ENCODE peak calls at places on chromosomes 2 and 18, in four cellular contexts. S is uterus, Y is fibroblast of lung, E is tibial artery. R is an unnamed sample. For H3K9me3 and H3K27me3, the result is how much of the 10 kb centered on the place peaks cover.

GRCh38 chr2:64695656-64696310 is 42.1 kb upstream of the SERTAD2 start:
- DNase-seq in S (no peak), Y (no peak), E (no peak), R (no peak)

GRCh38 chr2:197072533-197072932 is 146.0 kb upstream of the PGAP1 start:
- DNase-seq in S (no peak), Y (peak), E (no peak), R (no peak)

GRCh38 chr2:176652300-176653182 is 383.3 kb downstream of the MTX2 start:
- DNase-seq in S (no peak), Y (peak), E (no peak), R (peak)

GRCh38 chr2:119929537-119929936 is 83.3 kb upstream of the EPB41L5 start:
- DNase-seq in S (no peak), Y (no peak), E (no peak), R (no peak)

GRCh38 chr18:3623769-3624545 is 174.0 kb downstream of the TGIF1 start:
- DNase-seq in S (peak), Y (peak), E (peak), R (peak)

GRCh38 chr2:96340493-96341414 is 5.2 kb downstream of the NCAPH start:
- DNase-seq in S (no peak), Y (no peak), E (no peak), R (no peak)

GRCh38 chr2:236946871-236947270 is 138.8 kb upstream of the COPS8 start:
- DNase-seq in S (no peak), Y (peak), E (no peak), R (no peak)

GRCh38 chr2:172745636-172746035 is 10.0 kb downstream of the RAPGEF4 start:
- DNase-seq in S (no peak), Y (peak), E (no peak), R (no peak)

GRCh38 chr18:50871846-50872245 is 7.1 kb upstream of the ME2 start:
- DNase-seq in S (no peak), Y (no peak), E (no peak), R (no peak)

GRCh38 chr2:72898263-72898906 is 11.2 kb downstream of the SPR start:
- DNase-seq in S (no peak), Y (no peak), E (no peak), R (no peak)

GRCh38 chr18:46770708-46771107 is 13.9 kb upstream of the ST8SIA5 start:
- DNase-seq in S (no peak), Y (no peak), E (no peak), R (no peak)

GRCh38 chr18:75215663-75216062 is 5.1 kb downstream of the TSHZ1 start:
- DNase-seq in S (no peak), Y (no peak), E (no peak), R (no peak)

GRCh38 chr2:12032975-12033374 is 286.5 kb downstream of the LPIN1 start:
- DNase-seq in S (no peak), Y (peak), E (no peak), R (no peak)

GRCh38 chr2:205387350-205388045 is 294.8 kb upstream of the NRP2 start:
- DNase-seq in S (no peak), Y (no peak), E (no peak), R (no peak)

GRCh38 chr2:239593965-239594771 is 193.3 kb upstream of the HDAC4 start:
- DNase-seq in S (peak), Y (no peak), E (peak), R (no peak)

GRCh38 chr18:49849331-49850217 is 36.2 kb upstream of the ACAA2 start:
- DNase-seq in S (no peak), Y (peak), E (no peak), R (no peak)

GRCh38 chr2:171924170-171924942 is 2.1 kb downstream of the HAT1 start:
- DNase-seq in S (no peak), Y (no peak), E (no peak), R (no peak)

GRCh38 chr2:54859997-54860701 is 136.7 kb downstream of the EML6 start:
- DNase-seq in S (no peak), Y (peak), E (no peak), R (no peak)

GRCh38 chr2:98715812-98716451 is 15.0 kb downstream of the MGAT4A start:
- DNase-seq in S (no peak), Y (no peak), E (no peak), R (no peak)

GRCh38 chr18:51668101-51668500 is 470.6 kb upstream of the MEX3C start:
- DNase-seq in S (no peak), Y (peak), E (no peak), R (peak)

GRCh38 chr18:7272268-7273049 is 41.6 kb downstream of the LRRC30 start:
- DNase-seq in S (peak), Y (peak), E (peak), R (peak)

GRCh38 chr2:173472112-173472511 is 117.4 kb downstream of the CDCA7 start:
- DNase-seq in S (no peak), Y (no peak), E (no peak), R (no peak)

GRCh38 chr2:187302619-187303018 is 145.4 kb downstream of the CALCRL start:
- DNase-seq in S (no peak), Y (peak), E (no peak), R (peak)

GRCh38 chr2:42556351-42556890 is 12.0 kb upstream of the MTA3 start:
- DNase-seq in S (no peak), Y (no peak), E (no peak), R (no peak)

GRCh38 chr2:50492452-50492851 is 539.5 kb downstream of the NRXN1 start:
- DNase-seq in S (no peak), Y (peak), E (no peak), R (peak)

GRCh38 chr2:217935901-217936684 is 66.7 kb downstream of the TNS1 start:
- DNase-seq in S (no peak), Y (peak), E (no peak), R (no peak)

GRCh38 chr2:201057089-201057499 is 14.4 kb downstream of the HYCC2 start:
- DNase-seq in S (no peak), Y (peak), E (no peak), R (no peak)

GRCh38 chr2:47819834-47820233 is 36.9 kb downstream of the MSH6 start:
- DNase-seq in S (no peak), Y (peak), E (no peak), R (no peak)

GRCh38 chr2:241029599-241030332 is 31.3 kb downstream of the SNED1 start:
- DNase-seq in S (no peak), Y (no peak), E (no peak), R (no peak)

GRCh38 chr2:62724886-62725711 is 19.6 kb downstream of the EHBP1 start:
- DNase-seq in S (no peak), Y (no peak), E (no peak), R (no peak)

GRCh38 chr2:164514491-164514890 is 106.8 kb downstream of the GRB14 start:
- DNase-seq in S (no peak), Y (no peak), E (no peak), R (no peak)

GRCh38 chr2:236614566-236614965 is 44.9 kb downstream of the ACKR3 start:
- DNase-seq in S (no peak), Y (no peak), E (no peak), R (no peak)

GRCh38 chr2:208015475-208015874 is 9.9 kb downstream of the PLEKHM3 start:
- DNase-seq in S (no peak), Y (no peak), E (no peak), R (no peak)

GRCh38 chr2:4898706-4899105 is 793.5 kb upstream of the SOX11 start:
- DNase-seq in S (no peak), Y (peak), E (no peak), R (no peak)

GRCh38 chr2:156383798-156384197 is 51.3 kb upstream of the NR4A2 start:
- DNase-seq in S (no peak), Y (no peak), E (no peak), R (no peak)

GRCh38 chr2:61419129-61419528 is 51.8 kb downstream of the USP34 start:
- DNase-seq in S (no peak), Y (no peak), E (no peak), R (no peak)

GRCh38 chr2:237732790-237733349 is 65.7 kb upstream of the RBM44 start:
- DNase-seq in S (no peak), Y (no peak), E (peak), R (peak)

GRCh38 chr2:25700221-25700660 is 26.9 kb upstream of the DTNB start:
- DNase-seq in S (no peak), Y (peak), E (no peak), R (no peak)

GRCh38 chr2:160561551-160562280 is 68.1 kb upstream of the RBMS1 start:
- DNase-seq in S (no peak), Y (peak), E (no peak), R (no peak)

GRCh38 chr2:229090231-229090630 is 180.9 kb downstream of the PID1 start:
- DNase-seq in S (no peak), Y (peak), E (no peak), R (no peak)

DNA sequence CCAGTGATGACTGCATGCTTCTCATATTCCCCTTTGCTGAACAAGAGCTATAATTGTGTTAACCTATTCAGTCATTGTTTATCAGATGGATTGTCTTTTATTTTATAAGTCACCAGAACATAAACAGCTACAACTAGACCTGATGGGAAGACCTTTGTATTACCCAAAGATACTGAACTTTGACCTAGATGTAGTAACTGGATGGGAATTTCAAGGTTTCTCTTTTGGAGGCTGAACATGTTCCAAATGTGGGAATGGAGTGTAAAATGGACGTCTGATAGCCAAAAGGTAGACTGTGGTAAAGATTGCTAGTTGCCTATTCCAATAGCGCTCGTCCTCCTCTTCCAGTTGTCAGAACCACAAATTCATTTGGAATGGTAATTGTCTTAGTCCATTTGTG is 56.4 kb upstream of the ST3GAL5 start:
- DNase-seq in S (no peak), Y (no peak), E (no peak), R (no peak)
- H3K9me3 ChIP-seq in S (under half), Y (under half), E (under half), R (under half)

GRCh38 chr18:79395761-79396404 is at the start of gene NFATC1:
- DNase-seq in S (peak), Y (peak), E (peak), R (peak)

GRCh38 chr18:79395308-79395640 is 456 bp upstream of the NFATC1 start:
- DNase-seq in S (no peak), Y (no peak), E (no peak), R (no peak)

GRCh38 chr18:79393181-79393598 is 2.5 kb upstream of the NFATC1 start:
- DNase-seq in S (peak), Y (peak), E (peak), R (no peak)

GRCh38 chr18:79393626-79394401 is 1.9 kb upstream of the NFATC1 start:
- DNase-seq in S (peak), Y (peak), E (peak), R (peak)

DNA sequence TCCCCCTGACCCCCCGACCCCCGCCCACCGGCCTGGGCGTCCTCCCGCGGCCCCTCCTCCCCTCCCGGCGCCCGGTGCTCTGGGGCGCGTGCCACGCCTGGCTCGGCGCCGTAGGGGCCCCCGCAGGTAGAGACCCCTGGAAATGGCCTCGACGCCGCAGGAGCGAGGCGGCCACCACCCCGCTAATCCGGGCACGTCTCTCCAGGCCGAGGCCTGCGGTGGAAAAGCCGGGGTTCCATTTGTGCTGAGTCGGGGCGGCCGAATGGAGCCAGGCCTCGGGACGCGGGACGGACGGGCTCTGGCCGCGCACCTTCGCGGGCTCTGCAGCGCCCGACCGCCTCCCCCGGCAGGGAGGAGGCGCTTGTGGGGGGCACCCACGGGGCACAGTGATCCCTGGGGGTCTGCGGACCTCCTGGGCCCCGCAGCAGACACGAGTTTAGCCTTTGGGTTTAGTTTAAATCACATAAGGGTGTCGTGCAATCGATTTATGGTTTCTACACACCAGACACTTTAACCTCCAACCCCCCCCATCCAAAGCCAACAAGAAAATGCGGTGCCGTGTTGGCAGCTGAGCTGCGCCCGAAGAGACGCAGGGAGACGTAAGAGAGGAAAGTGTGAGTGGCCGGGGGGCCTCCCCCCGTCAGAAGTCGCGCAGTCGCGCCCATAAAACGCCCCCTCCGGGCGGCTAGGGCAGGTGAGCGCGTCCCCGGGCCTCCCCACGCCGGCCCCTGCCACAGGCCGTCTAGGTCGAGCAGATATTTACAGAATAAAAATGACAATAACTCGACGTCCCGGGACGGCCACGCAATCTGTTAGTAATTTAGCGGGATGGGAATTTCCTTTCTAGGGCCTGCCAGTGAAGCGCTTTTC is 1.1 kb upstream of the NFATC1 start:
- DNase-seq in S (peak), Y (peak), E (peak), R (peak)
- H3K27me3 ChIP-seq in S (under half), Y (under half), E (under half), R (under half)

DNA sequence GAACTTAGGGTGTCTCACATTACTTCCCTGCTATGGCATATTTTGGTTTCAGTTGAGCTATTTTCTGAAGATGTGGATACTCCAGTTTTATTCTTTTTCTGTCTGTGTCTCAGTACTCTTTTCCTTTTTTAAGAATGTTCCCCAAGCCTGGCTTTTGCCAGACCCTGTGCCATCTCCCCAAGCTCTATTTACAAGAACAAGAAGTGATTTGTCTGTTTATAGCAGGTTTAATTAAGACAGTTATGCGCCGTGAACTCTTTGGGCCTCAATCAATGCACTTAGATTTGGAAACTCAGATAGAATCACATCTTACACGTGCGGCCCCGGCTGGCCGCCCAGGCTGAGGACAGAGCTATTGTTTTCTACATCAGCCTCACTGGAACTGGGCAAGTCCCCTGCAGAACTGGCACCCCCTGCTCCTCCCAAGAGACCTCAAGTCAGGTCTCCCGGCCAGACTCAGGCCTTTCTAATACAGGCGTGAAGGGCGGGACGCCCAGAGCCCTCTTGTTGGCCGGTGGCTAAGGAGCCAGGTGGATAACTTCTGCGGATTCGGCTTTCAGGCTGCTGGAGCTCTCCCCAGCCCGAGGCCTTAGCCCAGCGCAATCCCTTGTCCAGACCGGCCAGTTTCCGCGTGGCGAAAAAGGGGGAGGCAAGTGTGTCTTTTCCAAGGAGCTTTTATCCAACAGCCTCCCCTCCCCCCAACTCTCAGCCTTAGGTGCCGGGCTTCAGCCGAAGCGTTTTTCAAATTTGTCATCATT is 9.1 kb upstream of the SATB2 start:
- DNase-seq in S (no peak), Y (no peak), E (no peak), R (no peak)
- H3K4me3 ChIP-seq in S (no peak), Y (no peak), E (no peak), R (no peak)

DNA sequence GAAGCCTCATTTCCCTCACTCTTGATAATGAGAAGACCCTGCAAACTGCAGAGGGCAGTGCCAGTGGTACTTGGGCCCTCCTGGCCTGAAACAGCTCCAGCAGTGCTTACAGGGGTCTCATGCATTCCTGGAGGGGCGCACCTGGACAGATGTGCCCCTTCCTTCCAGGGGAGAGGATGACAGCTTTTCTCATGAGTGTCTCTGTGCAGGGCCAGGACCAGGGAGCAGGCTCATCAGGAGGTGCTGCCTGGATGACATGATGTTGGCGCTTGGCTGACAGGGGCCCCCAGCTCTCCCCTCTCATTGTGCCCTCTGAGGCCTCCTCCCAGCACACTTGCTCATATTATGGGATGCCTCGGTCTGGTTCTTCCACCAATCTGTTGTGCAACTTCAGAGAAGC is 95.1 kb upstream of the MYCN start:
- DNase-seq in S (no peak), Y (no peak), E (no peak), R (no peak)
- H3K9me3 ChIP-seq in S (under half), Y (under half), E (under half), R (under half)

GRCh38 chr2:26854283-26854827 is 6.4 kb downstream of the DPYSL5 start:
- DNase-seq in S (no peak), Y (no peak), E (no peak), R (no peak)
- H3K27me3 ChIP-seq in S (under half), Y (under half), E (under half), R (under half)

GRCh38 chr2:45259547-45260160 is 250.4 kb upstream of the SIX2 start:
- DNase-seq in S (no peak), Y (no peak), E (no peak), R (no peak)
- H3K4me3 ChIP-seq in S (no peak), Y (no peak), E (no peak), R (no peak)

DNA sequence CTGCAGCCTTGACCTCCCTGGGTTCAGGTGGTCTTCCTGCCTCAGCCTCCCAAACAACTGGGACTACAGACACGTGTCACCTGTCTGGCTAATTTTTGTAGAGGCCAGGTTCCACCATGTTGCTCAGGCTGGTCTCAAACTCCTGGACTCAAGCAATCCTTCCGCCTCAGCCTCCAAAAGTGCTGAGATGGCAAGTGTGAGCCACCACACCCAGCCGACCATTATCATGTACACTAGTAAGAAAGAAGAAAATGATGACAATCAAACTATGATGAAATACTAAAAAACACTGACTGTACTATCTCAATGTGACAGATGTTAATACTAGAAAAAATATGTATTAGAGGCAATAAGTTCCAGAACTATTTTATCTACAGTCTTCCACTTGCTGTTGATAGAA is 420.9 kb downstream of the TRIB2 start:
- DNase-seq in S (no peak), Y (no peak), E (no peak), R (no peak)
- H3K9me3 ChIP-seq in S (under half), Y (under half), E (under half), R (under half)